ENCODE peak calls at places on chromosomes 3 and 15, in eight cellular contexts. E, R, I, H, Z, U, C and Y are unnamed samples.
A peak's percentile ranks its signal among the peaks of the same experiment; 100 is the strongest.

GRCh38 chr15:42069025-42069424 is 25.3 kb downstream of the PLA2G4D start:
- DNase-seq in Z (no peak), E (no peak), I (no peak), H (no peak), C (no peak), U (no peak), R (no peak), Y (no peak)

GRCh38 chr3:169345662-169346331 is 317.7 kb downstream of the MECOM start:
- DNase-seq in U (no peak), C (no peak), R (no peak), Z (no peak), I (no peak), H (no peak), E (peak; percentile 26), Y (no peak)

GRCh38 chr15:60602323-60602722 is 123.4 kb upstream of the ICE2 start:
- DNase-seq in Z (no peak), I (no peak), H (no peak), E (no peak), U (no peak), R (no peak), C (no peak), Y (no peak)

GRCh38 chr3:112644453-112644852 is 3.5 kb upstream of the CCDC80 start:
- DNase-seq in U (no peak), R (no peak), C (no peak), E (no peak), I (no peak), Z (no peak), H (no peak), Y (no peak)

GRCh38 chr15:68434021-68434420 is 2.1 kb upstream of the ITGA11 start:
- DNase-seq in E (no peak), Z (no peak), H (no peak), C (no peak), R (no peak), I (no peak), U (no peak), Y (no peak)

GRCh38 chr3:150840733-150841515 is 64.3 kb downstream of the MINDY4B start:
- DNase-seq in I (no peak), H (no peak), Z (no peak), C (no peak), R (no peak), E (no peak), U (no peak), Y (no peak)

GRCh38 chr3:129612350-129613204 is 6.1 kb upstream of the PLXND1 start:
- DNase-seq in Z (no peak), U (no peak), C (no peak), R (peak; percentile 40), E (peak; percentile 34), H (no peak), I (no peak), Y (no peak)

GRCh38 chr15:78243076-78243475 is 8.7 kb upstream of the ACSBG1 start:
- DNase-seq in U (no peak), R (no peak), C (no peak), I (no peak), H (no peak), Z (no peak), E (no peak), Y (no peak)

GRCh38 chr3:120765830-120766511 is 23.4 kb downstream of the GTF2E1 start:
- DNase-seq in H (no peak), U (no peak), I (no peak), E (no peak), C (no peak), Z (no peak), R (no peak), Y (no peak)

GRCh38 chr3:136994772-136995516 is 37.2 kb downstream of the IL20RB start:
- DNase-seq in H (peak; percentile 45), Z (no peak), U (no peak), E (peak; percentile 99), R (peak; percentile 92), C (peak; percentile 63), I (no peak), Y (peak; percentile 32)

GRCh38 chr3:104323226-104323625 is 1043.5 kb upstream of the ALCAM start:
- DNase-seq in U (no peak), H (no peak), Z (no peak), E (no peak), C (no peak), I (no peak), R (no peak), Y (no peak)

GRCh38 chr3:39187372-39188155 is 4.8 kb downstream of the XIRP1 start:
- DNase-seq in C (no peak), U (no peak), I (no peak), R (no peak), H (no peak), Z (no peak), E (no peak), Y (no peak)

GRCh38 chr3:101900316-101900715 is 51.0 kb downstream of the NFKBIZ start:
- DNase-seq in I (no peak), E (no peak), Z (no peak), U (no peak), R (no peak), C (no peak), H (no peak), Y (no peak)

GRCh38 chr15:34365073-34365825 is 1.7 kb downstream of the LPCAT4 start:
- DNase-seq in Z (no peak), I (no peak), U (no peak), E (peak; percentile 35), H (no peak), C (no peak), R (no peak), Y (no peak)

GRCh38 chr15:101441706-101442105 is 47.8 kb downstream of the PCSK6 start:
- DNase-seq in R (no peak), C (no peak), E (peak; percentile 39), Z (no peak), U (no peak), I (no peak), H (no peak), Y (no peak)

GRCh38 chr3:186099178-186099577 is 9.7 kb downstream of the ETV5 start:
- DNase-seq in I (no peak), R (no peak), U (no peak), C (no peak), Z (no peak), E (peak; percentile 74), H (peak; percentile 41), Y (no peak)

GRCh38 chr3:171876651-171877272 is 33.6 kb downstream of the TMEM212 start:
- DNase-seq in E (peak; percentile 99), I (no peak), C (no peak), R (no peak), U (no peak), H (peak; percentile 98), Z (no peak), Y (no peak)

GRCh38 chr3:60746690-60747416 is 504.4 kb downstream of the FHIT start:
- DNase-seq in Z (no peak), C (no peak), U (no peak), E (peak; percentile 23), I (no peak), R (no peak), H (no peak), Y (no peak)

GRCh38 chr3:64539451-64540196 is 148.2 kb downstream of the ADAMTS9 start:
- DNase-seq in Z (no peak), R (no peak), U (no peak), I (no peak), E (peak; percentile 86), C (no peak), H (peak; percentile 93), Y (peak; percentile 21)

GRCh38 chr3:71703796-71704195 is 21.4 kb downstream of the EIF4E3 start:
- DNase-seq in I (no peak), U (no peak), R (no peak), C (no peak), Z (no peak), H (no peak), E (no peak), Y (no peak)